ENCODE peak calls at places on chromosomes 4 and X, in six cellular contexts. One of them, this sample, is unnamed.

GRCh38 chrX:118373538-118373937 is 27.6 kb downstream of the WDR44 start:
- DNase-seq in gastrocnemius medialis: no peak
- DNase-seq in prostate gland: no peak
- DNase-seq in IMR-90: no peak
- DNase-seq in ovary: no peak
- DNase-seq in sigmoid colon: no peak
- DNase-seq in this sample: no peak

GRCh38 chr4:8368998-8369397 is 71.5 kb downstream of the ACOX3 start:
- DNase-seq in gastrocnemius medialis: no peak
- DNase-seq in prostate gland: no peak
- DNase-seq in IMR-90: no peak
- DNase-seq in ovary: no peak
- DNase-seq in sigmoid colon: no peak
- DNase-seq in this sample: no peak

GRCh38 chrX:47864785-47865184 is 28.1 kb downstream of the ZNF81 start:
- DNase-seq in gastrocnemius medialis: no peak
- DNase-seq in prostate gland: no peak
- DNase-seq in IMR-90: no peak
- DNase-seq in ovary: no peak
- DNase-seq in sigmoid colon: no peak
- DNase-seq in this sample: no peak

GRCh38 chrX:111837226-111837625 is 38.8 kb upstream of the TRPC5OS start:
- DNase-seq in gastrocnemius medialis: no peak
- DNase-seq in prostate gland: no peak
- DNase-seq in IMR-90: no peak
- DNase-seq in ovary: no peak
- DNase-seq in sigmoid colon: no peak
- DNase-seq in this sample: no peak

GRCh38 chr4:48093949-48094550 is 40.0 kb downstream of the TXK start:
- DNase-seq in gastrocnemius medialis: no peak
- DNase-seq in prostate gland: no peak
- DNase-seq in IMR-90: peak; percentile 7
- DNase-seq in ovary: no peak
- DNase-seq in sigmoid colon: no peak
- DNase-seq in this sample: no peak

GRCh38 chrX:105610401-105610800 is 211.9 kb upstream of the NRK start:
- DNase-seq in gastrocnemius medialis: no peak
- DNase-seq in prostate gland: no peak
- DNase-seq in IMR-90: no peak
- DNase-seq in ovary: no peak
- DNase-seq in sigmoid colon: no peak
- DNase-seq in this sample: no peak

GRCh38 chr4:188332265-188332664 is 193.0 kb downstream of the TRIML1 start:
- DNase-seq in gastrocnemius medialis: no peak
- DNase-seq in prostate gland: no peak
- DNase-seq in IMR-90: no peak
- DNase-seq in ovary: no peak
- DNase-seq in sigmoid colon: no peak
- DNase-seq in this sample: no peak

GRCh38 chrX:23559975-23560374 is 107.3 kb upstream of the PRDX4 start:
- DNase-seq in gastrocnemius medialis: no peak
- DNase-seq in prostate gland: no peak
- DNase-seq in IMR-90: no peak
- DNase-seq in ovary: no peak
- DNase-seq in sigmoid colon: no peak
- DNase-seq in this sample: no peak

GRCh38 chrX:153969125-153969903 is 2.3 kb downstream of the HCFC1 start:
- DNase-seq in gastrocnemius medialis: no peak
- DNase-seq in prostate gland: no peak
- DNase-seq in IMR-90: no peak
- DNase-seq in ovary: no peak
- DNase-seq in sigmoid colon: peak; percentile 70
- DNase-seq in this sample: no peak

GRCh38 chrX:133544105-133544504 is 128.8 kb upstream of the GPC4 start:
- DNase-seq in gastrocnemius medialis: no peak
- DNase-seq in prostate gland: no peak
- DNase-seq in IMR-90: peak; percentile 7
- DNase-seq in ovary: no peak
- DNase-seq in sigmoid colon: no peak
- DNase-seq in this sample: peak; percentile 13

GRCh38 chrX:153966841-153967535 is 4.6 kb downstream of the HCFC1 start:
- DNase-seq in gastrocnemius medialis: no peak
- DNase-seq in prostate gland: no peak
- DNase-seq in IMR-90: peak; percentile 43
- DNase-seq in ovary: no peak
- DNase-seq in sigmoid colon: peak; percentile 66
- DNase-seq in this sample: no peak

DNA sequence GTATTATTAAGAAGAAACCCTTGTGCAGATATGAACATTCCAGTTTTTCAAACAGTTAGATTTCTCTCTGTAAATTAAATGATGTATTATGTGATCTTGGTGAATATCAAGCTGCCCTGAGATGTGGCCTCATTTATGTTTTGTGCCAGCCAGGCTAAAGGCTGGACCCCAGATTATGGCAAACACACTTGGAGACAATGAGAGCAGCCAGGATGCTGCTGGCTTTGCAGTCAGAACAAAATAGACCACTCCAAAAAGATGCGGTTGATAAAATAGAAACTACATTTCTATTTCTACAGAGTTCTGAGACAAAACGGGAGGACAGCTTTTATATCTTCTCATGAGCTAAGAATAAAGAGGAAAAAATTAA is 296.5 kb downstream of the PPP3CA start:
- DNase-seq in gastrocnemius medialis: no peak
- DNase-seq in prostate gland: no peak
- DNase-seq in IMR-90: no peak
- DNase-seq in ovary: no peak
- DNase-seq in sigmoid colon: no peak
- DNase-seq in this sample: no peak
- TF ChIP-seq POLR2A in gastrocnemius medialis: no peak
- TF ChIP-seq POLR2A in prostate gland: no peak
- TF ChIP-seq POLR2A in IMR-90: no peak
- TF ChIP-seq POLR2A in ovary: no peak
- TF ChIP-seq POLR2A in sigmoid colon: no peak
- TF ChIP-seq POLR2A in this sample: no peak

GRCh38 chrX:65502618-65503017 is 32.0 kb downstream of the LAS1L start:
- DNase-seq in gastrocnemius medialis: no peak
- DNase-seq in prostate gland: no peak
- DNase-seq in IMR-90: no peak
- DNase-seq in ovary: no peak
- DNase-seq in sigmoid colon: no peak
- DNase-seq in this sample: no peak
- TF ChIP-seq POLR2A in gastrocnemius medialis: no peak
- TF ChIP-seq POLR2A in prostate gland: no peak
- TF ChIP-seq POLR2A in IMR-90: no peak
- TF ChIP-seq POLR2A in ovary: no peak
- TF ChIP-seq POLR2A in sigmoid colon: no peak
- TF ChIP-seq POLR2A in this sample: no peak

GRCh38 chr4:95548738-95549245 is at the start of gene UNC5C:
- DNase-seq in gastrocnemius medialis: no peak
- DNase-seq in prostate gland: peak; percentile 17
- DNase-seq in IMR-90: no peak
- DNase-seq in ovary: peak; percentile 55
- DNase-seq in sigmoid colon: peak; percentile 88
- DNase-seq in this sample: peak; percentile 82
- TF ChIP-seq POLR2A in gastrocnemius medialis: no peak
- TF ChIP-seq POLR2A in prostate gland: no peak
- TF ChIP-seq POLR2A in IMR-90: no peak
- TF ChIP-seq POLR2A in ovary: peak; percentile 86
- TF ChIP-seq POLR2A in sigmoid colon: peak; percentile 29
- TF ChIP-seq POLR2A in this sample: no peak

GRCh38 chrX:54529559-54530357 is at the start of gene GNL3L:
- DNase-seq in gastrocnemius medialis: peak; percentile 87
- DNase-seq in prostate gland: peak; percentile 79
- DNase-seq in IMR-90: peak; percentile 79
- DNase-seq in ovary: peak; percentile 86
- DNase-seq in sigmoid colon: peak; percentile 94
- DNase-seq in this sample: peak; percentile 83

GRCh38 chrX:54534271-54534670 is 4.3 kb downstream of the GNL3L start:
- DNase-seq in gastrocnemius medialis: no peak
- DNase-seq in prostate gland: no peak
- DNase-seq in IMR-90: no peak
- DNase-seq in ovary: no peak
- DNase-seq in sigmoid colon: no peak
- DNase-seq in this sample: no peak

GRCh38 chrX:54529166-54529558 is 857 bp upstream of the GNL3L start:
- DNase-seq in gastrocnemius medialis: no peak
- DNase-seq in prostate gland: no peak
- DNase-seq in IMR-90: no peak
- DNase-seq in ovary: no peak
- DNase-seq in sigmoid colon: no peak
- DNase-seq in this sample: no peak

GRCh38 chrX:54530358-54530900 is 410 bp downstream of the GNL3L start:
- DNase-seq in gastrocnemius medialis: no peak
- DNase-seq in prostate gland: no peak
- DNase-seq in IMR-90: no peak
- DNase-seq in ovary: no peak
- DNase-seq in sigmoid colon: no peak
- DNase-seq in this sample: peak; percentile 13
- TF ChIP-seq POLR2A in gastrocnemius medialis: no peak
- TF ChIP-seq POLR2A in prostate gland: no peak
- TF ChIP-seq POLR2A in IMR-90: no peak
- TF ChIP-seq POLR2A in ovary: no peak
- TF ChIP-seq POLR2A in sigmoid colon: no peak
- TF ChIP-seq POLR2A in this sample: no peak

GRCh38 chrX:49186125-49187027 is at the start of gene PRICKLE3:
- DNase-seq in gastrocnemius medialis: peak; percentile 86
- DNase-seq in prostate gland: peak; percentile 80
- DNase-seq in IMR-90: peak; percentile 29
- DNase-seq in ovary: peak; percentile 82
- DNase-seq in sigmoid colon: peak; percentile 92
- DNase-seq in this sample: peak; percentile 69
- TF ChIP-seq POLR2A in gastrocnemius medialis: peak; percentile 80
- TF ChIP-seq POLR2A in prostate gland: peak; percentile 85
- TF ChIP-seq POLR2A in IMR-90: no peak
- TF ChIP-seq POLR2A in ovary: peak; percentile 37
- TF ChIP-seq POLR2A in sigmoid colon: peak; percentile 52
- TF ChIP-seq POLR2A in this sample: no peak

DNA sequence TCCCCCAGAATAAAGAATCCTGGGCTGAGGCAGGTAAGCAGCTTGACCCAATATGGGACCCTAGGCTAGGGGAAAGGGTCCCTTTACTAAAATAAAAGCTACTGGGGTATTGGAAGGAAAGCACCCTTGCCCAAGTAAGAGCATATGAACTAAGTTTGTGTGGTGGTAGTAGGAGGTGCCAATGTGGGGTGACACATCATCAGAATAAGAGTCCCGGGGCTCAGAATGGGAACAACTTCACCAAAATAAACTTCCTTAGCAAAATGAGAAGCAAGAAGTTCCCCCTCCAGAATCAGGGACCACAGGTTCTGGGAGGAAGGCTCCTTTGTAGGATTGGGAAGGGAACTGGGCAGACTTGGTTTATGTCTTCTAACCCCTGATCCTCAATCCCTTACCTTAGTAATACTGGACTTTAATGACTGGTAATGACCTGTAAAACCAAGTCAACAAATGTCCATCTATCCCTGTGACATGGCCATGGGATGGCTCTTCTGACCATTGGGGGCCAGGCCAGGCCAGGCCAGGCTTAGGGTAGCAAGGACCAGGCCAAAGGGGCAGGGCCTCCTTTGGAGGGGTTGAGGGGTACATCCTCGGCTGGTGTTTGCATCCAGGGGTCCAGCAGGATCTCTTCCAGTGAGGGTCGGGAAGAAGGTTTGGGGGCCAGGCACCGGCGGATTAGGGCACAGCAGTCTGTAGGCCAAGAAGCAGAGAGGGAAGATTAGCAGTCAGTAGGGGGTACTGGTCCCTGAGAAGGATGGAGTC is 2.3 kb upstream of the SLC35A2 start:
- DNase-seq in gastrocnemius medialis: no peak
- DNase-seq in prostate gland: no peak
- DNase-seq in IMR-90: no peak
- DNase-seq in ovary: no peak
- DNase-seq in sigmoid colon: no peak
- DNase-seq in this sample: no peak
- TF ChIP-seq POLR2A in gastrocnemius medialis: no peak
- TF ChIP-seq POLR2A in prostate gland: no peak
- TF ChIP-seq POLR2A in IMR-90: no peak
- TF ChIP-seq POLR2A in ovary: no peak
- TF ChIP-seq POLR2A in sigmoid colon: no peak
- TF ChIP-seq POLR2A in this sample: no peak

DNA sequence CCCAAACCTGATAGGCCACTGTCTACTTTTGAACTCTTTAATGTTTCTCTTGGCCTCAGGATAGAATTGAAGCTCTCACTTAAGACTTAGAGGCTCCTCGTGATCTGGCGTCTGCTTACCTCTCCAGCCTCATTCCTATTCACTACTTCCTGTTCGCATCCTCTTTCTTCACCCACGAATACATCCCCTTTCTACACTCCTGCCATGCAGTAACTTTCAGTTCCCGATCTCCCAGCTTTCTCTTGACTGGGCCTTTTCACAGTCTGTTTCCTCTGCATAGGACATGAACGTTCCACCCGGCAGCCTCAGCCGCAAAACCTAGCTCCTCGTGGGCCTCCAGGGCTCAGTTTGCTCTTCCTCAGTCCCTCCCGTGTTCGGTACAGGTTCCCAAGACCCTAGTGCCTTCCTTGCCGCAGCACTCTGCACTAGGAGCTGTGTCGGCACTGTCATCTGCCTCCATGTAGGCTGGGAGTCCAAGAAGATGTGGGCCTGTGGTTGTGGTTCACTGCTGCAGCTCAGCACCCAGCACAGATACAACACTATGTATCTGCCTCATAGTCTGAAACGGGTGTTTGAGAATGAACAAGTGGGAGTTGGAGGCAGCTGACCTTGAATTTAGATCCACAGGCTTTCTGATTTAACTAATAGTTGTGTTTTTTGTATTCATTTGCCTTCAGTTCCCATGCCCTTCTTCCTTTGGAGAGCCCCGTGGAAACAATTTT is 15.8 kb downstream of the RPL39 start:
- DNase-seq in gastrocnemius medialis: no peak
- DNase-seq in prostate gland: no peak
- DNase-seq in IMR-90: no peak
- DNase-seq in ovary: no peak
- DNase-seq in sigmoid colon: no peak
- DNase-seq in this sample: no peak
- TF ChIP-seq POLR2A in gastrocnemius medialis: no peak
- TF ChIP-seq POLR2A in prostate gland: no peak
- TF ChIP-seq POLR2A in IMR-90: no peak
- TF ChIP-seq POLR2A in ovary: no peak
- TF ChIP-seq POLR2A in sigmoid colon: no peak
- TF ChIP-seq POLR2A in this sample: no peak

DNA sequence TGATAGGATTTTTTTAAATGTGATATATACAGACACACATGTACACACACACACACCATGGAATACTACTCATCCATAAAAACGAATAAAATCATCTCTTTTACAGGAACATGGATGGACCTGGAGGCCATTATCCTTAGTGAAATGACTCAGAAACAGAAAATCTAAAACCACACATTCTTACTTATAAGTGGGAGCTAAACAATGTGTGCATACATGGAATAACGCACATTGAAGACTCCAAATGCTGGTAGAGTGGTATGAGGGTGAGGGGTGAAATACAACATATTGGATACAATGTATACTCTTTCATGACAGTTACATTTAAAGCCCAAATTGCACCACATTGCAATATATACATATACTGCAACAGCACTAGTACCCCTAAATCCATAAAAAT is 120.2 kb upstream of the ADGRL3 start:
- DNase-seq in gastrocnemius medialis: no peak
- DNase-seq in prostate gland: no peak
- DNase-seq in IMR-90: no peak
- DNase-seq in ovary: no peak
- DNase-seq in sigmoid colon: no peak
- DNase-seq in this sample: no peak
- TF ChIP-seq POLR2A in gastrocnemius medialis: no peak
- TF ChIP-seq POLR2A in prostate gland: no peak
- TF ChIP-seq POLR2A in IMR-90: no peak
- TF ChIP-seq POLR2A in ovary: no peak
- TF ChIP-seq POLR2A in sigmoid colon: no peak
- TF ChIP-seq POLR2A in this sample: no peak

GRCh38 chr4:67558493-67558892 is at the start of gene STAP1:
- DNase-seq in gastrocnemius medialis: no peak
- DNase-seq in prostate gland: no peak
- DNase-seq in IMR-90: no peak
- DNase-seq in ovary: no peak
- DNase-seq in sigmoid colon: no peak
- DNase-seq in this sample: no peak
- TF ChIP-seq POLR2A in gastrocnemius medialis: no peak
- TF ChIP-seq POLR2A in prostate gland: no peak
- TF ChIP-seq POLR2A in IMR-90: no peak
- TF ChIP-seq POLR2A in ovary: no peak
- TF ChIP-seq POLR2A in sigmoid colon: no peak
- TF ChIP-seq POLR2A in this sample: no peak